ENCODE peak calls at places on chromosomes 4 and X, in seven cellular contexts. One of them, this sample, is unnamed.

GRCh38 chr4:11367371-11367770 is 61.3 kb downstream of the HS3ST1 start:
- DNase-seq in stomach: peak; percentile 59
- DNase-seq in HCT116: no peak
- DNase-seq in sigmoid colon: peak; percentile 93
- DNase-seq in transverse colon: peak; percentile 36
- DNase-seq in endothelial cell of umbilical vein: peak; percentile 7
- DNase-seq in K562: no peak
- DNase-seq in this sample: peak; percentile 27

GRCh38 chr4:132076829-132077228 is 1072.3 kb upstream of the PCDH10 start:
- DNase-seq in stomach: no peak
- DNase-seq in HCT116: no peak
- DNase-seq in sigmoid colon: no peak
- DNase-seq in transverse colon: no peak
- DNase-seq in endothelial cell of umbilical vein: no peak
- DNase-seq in K562: no peak
- DNase-seq in this sample: no peak

GRCh38 chr4:101292901-101293300 is 54.4 kb downstream of the PPP3CA start:
- DNase-seq in stomach: no peak
- DNase-seq in HCT116: no peak
- DNase-seq in sigmoid colon: no peak
- DNase-seq in transverse colon: no peak
- DNase-seq in endothelial cell of umbilical vein: no peak
- DNase-seq in K562: no peak
- DNase-seq in this sample: no peak

GRCh38 chr4:20393486-20394100 is 141.9 kb downstream of the SLIT2 start:
- DNase-seq in stomach: no peak
- DNase-seq in HCT116: no peak
- DNase-seq in sigmoid colon: no peak
- DNase-seq in transverse colon: no peak
- DNase-seq in endothelial cell of umbilical vein: no peak
- DNase-seq in K562: no peak
- DNase-seq in this sample: no peak

GRCh38 chr4:153038493-153039311 is 102.6 kb downstream of the FHDC1 start:
- DNase-seq in stomach: peak; percentile 33
- DNase-seq in HCT116: no peak
- DNase-seq in sigmoid colon: no peak
- DNase-seq in transverse colon: no peak
- DNase-seq in endothelial cell of umbilical vein: peak; percentile 15
- DNase-seq in K562: no peak
- DNase-seq in this sample: peak; percentile 62

GRCh38 chrX:104351173-104351769 is 96.5 kb upstream of the ESX1 start:
- DNase-seq in stomach: no peak
- DNase-seq in HCT116: peak; percentile 41
- DNase-seq in sigmoid colon: no peak
- DNase-seq in transverse colon: no peak
- DNase-seq in endothelial cell of umbilical vein: peak; percentile 65
- DNase-seq in K562: no peak
- DNase-seq in this sample: no peak

GRCh38 chr4:56641494-56642051 is 39.5 kb downstream of the HOPX start:
- DNase-seq in stomach: no peak
- DNase-seq in HCT116: peak; percentile 80
- DNase-seq in sigmoid colon: no peak
- DNase-seq in transverse colon: no peak
- DNase-seq in endothelial cell of umbilical vein: peak; percentile 87
- DNase-seq in K562: no peak
- DNase-seq in this sample: no peak

GRCh38 chr4:2930821-2931764 is 32.1 kb downstream of the NOP14 start:
- DNase-seq in stomach: peak; percentile 86
- DNase-seq in HCT116: no peak
- DNase-seq in sigmoid colon: no peak
- DNase-seq in transverse colon: peak; percentile 45
- DNase-seq in endothelial cell of umbilical vein: no peak
- DNase-seq in K562: no peak
- DNase-seq in this sample: peak; percentile 89

GRCh38 chrX:48076343-48076742 is 4.9 kb upstream of the ZNF630 start:
- DNase-seq in stomach: no peak
- DNase-seq in HCT116: no peak
- DNase-seq in sigmoid colon: no peak
- DNase-seq in transverse colon: no peak
- DNase-seq in endothelial cell of umbilical vein: no peak
- DNase-seq in K562: no peak
- DNase-seq in this sample: no peak

GRCh38 chr4:114911141-114911540 is 202.3 kb downstream of the NDST4 start:
- DNase-seq in stomach: no peak
- DNase-seq in HCT116: no peak
- DNase-seq in sigmoid colon: no peak
- DNase-seq in transverse colon: no peak
- DNase-seq in endothelial cell of umbilical vein: no peak
- DNase-seq in K562: no peak
- DNase-seq in this sample: no peak

GRCh38 chr4:147368948-147369347 is 111.9 kb upstream of the EDNRA start:
- DNase-seq in stomach: no peak
- DNase-seq in HCT116: no peak
- DNase-seq in sigmoid colon: no peak
- DNase-seq in transverse colon: no peak
- DNase-seq in endothelial cell of umbilical vein: no peak
- DNase-seq in K562: no peak
- DNase-seq in this sample: no peak

GRCh38 chrX:46863072-46863471 is 26.2 kb downstream of the RP2 start:
- DNase-seq in stomach: no peak
- DNase-seq in HCT116: no peak
- DNase-seq in sigmoid colon: no peak
- DNase-seq in transverse colon: no peak
- DNase-seq in endothelial cell of umbilical vein: no peak
- DNase-seq in K562: no peak
- DNase-seq in this sample: no peak

GRCh38 chr4:101277661-101278060 is 69.7 kb downstream of the PPP3CA start:
- DNase-seq in stomach: no peak
- DNase-seq in HCT116: no peak
- DNase-seq in sigmoid colon: no peak
- DNase-seq in transverse colon: no peak
- DNase-seq in endothelial cell of umbilical vein: no peak
- DNase-seq in K562: no peak
- DNase-seq in this sample: no peak

GRCh38 chr4:8656711-8657380 is 64.3 kb downstream of the CPZ start:
- DNase-seq in stomach: no peak
- DNase-seq in HCT116: no peak
- DNase-seq in sigmoid colon: peak; percentile 47
- DNase-seq in transverse colon: no peak
- DNase-seq in endothelial cell of umbilical vein: no peak
- DNase-seq in K562: no peak
- DNase-seq in this sample: no peak

GRCh38 chrX:74262472-74263209 is 41.3 kb upstream of the ZCCHC13 start:
- DNase-seq in stomach: no peak
- DNase-seq in HCT116: no peak
- DNase-seq in sigmoid colon: no peak
- DNase-seq in transverse colon: no peak
- DNase-seq in endothelial cell of umbilical vein: no peak
- DNase-seq in K562: no peak
- DNase-seq in this sample: no peak

GRCh38 chr4:106312377-106312776 is 3.6 kb downstream of the TBCK start:
- DNase-seq in stomach: no peak
- DNase-seq in HCT116: no peak
- DNase-seq in sigmoid colon: no peak
- DNase-seq in transverse colon: no peak
- DNase-seq in endothelial cell of umbilical vein: no peak
- DNase-seq in K562: no peak
- DNase-seq in this sample: no peak

DNA sequence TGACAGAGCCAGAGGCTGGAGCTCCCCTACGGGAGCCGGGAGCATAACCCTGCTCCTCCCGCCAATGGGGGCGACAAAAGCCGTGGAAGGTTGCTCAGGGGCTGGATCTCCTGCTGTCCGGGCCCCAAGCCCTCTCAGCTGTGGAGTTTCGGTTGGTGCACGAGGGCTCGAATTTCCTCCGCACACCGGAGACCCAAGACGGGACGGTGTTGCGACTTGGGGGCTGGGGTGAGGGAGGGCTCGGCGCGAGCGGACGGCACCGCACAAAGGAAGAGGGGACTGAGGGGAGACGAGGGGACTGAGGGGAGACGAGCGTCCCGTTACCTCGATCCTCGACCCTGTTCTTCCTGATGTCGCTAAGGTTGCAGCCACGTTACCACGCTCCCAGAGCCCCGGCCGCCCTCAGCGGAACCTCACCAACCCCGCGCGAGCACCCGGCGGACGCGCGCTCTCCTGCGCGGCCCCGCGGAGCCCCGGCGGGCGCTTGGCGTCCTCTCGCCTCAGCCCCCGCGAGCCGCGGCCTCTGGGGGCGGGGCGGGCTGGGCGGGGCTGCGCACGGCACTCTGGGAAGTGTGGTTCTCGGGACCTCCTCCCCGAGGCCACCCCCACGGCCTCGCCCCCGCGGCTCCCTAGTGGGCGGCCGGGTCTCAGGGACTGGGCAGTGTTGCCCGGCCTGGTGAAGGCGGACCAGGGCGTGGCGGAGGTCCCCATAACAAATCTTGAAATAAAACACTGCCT is at the start of gene KLHL8:
- DNase-seq in stomach: peak; percentile 86
- DNase-seq in HCT116: peak; percentile 49
- DNase-seq in sigmoid colon: peak; percentile 91
- DNase-seq in transverse colon: peak; percentile 90
- DNase-seq in endothelial cell of umbilical vein: peak; percentile 88
- DNase-seq in K562: peak; percentile 90
- DNase-seq in this sample: peak; percentile 90
- TF ChIP-seq CTCF in stomach: no peak
- TF ChIP-seq CTCF in HCT116: no peak
- TF ChIP-seq CTCF in sigmoid colon: no peak
- TF ChIP-seq CTCF in transverse colon: no peak
- TF ChIP-seq CTCF in endothelial cell of umbilical vein: peak; percentile 14
- TF ChIP-seq CTCF in K562: no peak
- TF ChIP-seq CTCF in this sample: no peak

GRCh38 chrX:45229348-45229747 is 28.7 kb upstream of the DIPK2B start:
- DNase-seq in stomach: no peak
- DNase-seq in HCT116: no peak
- DNase-seq in sigmoid colon: no peak
- DNase-seq in transverse colon: no peak
- DNase-seq in endothelial cell of umbilical vein: no peak
- DNase-seq in K562: no peak
- DNase-seq in this sample: peak; percentile 18

GRCh38 chrX:45233541-45233940 is 32.9 kb upstream of the DIPK2B start:
- DNase-seq in stomach: no peak
- DNase-seq in HCT116: no peak
- DNase-seq in sigmoid colon: no peak
- DNase-seq in transverse colon: no peak
- DNase-seq in endothelial cell of umbilical vein: peak; percentile 1
- DNase-seq in K562: no peak
- DNase-seq in this sample: no peak

GRCh38 chrX:45232139-45232538 is 31.5 kb upstream of the DIPK2B start:
- DNase-seq in stomach: no peak
- DNase-seq in HCT116: no peak
- DNase-seq in sigmoid colon: no peak
- DNase-seq in transverse colon: no peak
- DNase-seq in endothelial cell of umbilical vein: no peak
- DNase-seq in K562: no peak
- DNase-seq in this sample: no peak

GRCh38 chrX:45230410-45230809 is 29.7 kb upstream of the DIPK2B start:
- DNase-seq in stomach: no peak
- DNase-seq in HCT116: no peak
- DNase-seq in sigmoid colon: no peak
- DNase-seq in transverse colon: no peak
- DNase-seq in endothelial cell of umbilical vein: no peak
- DNase-seq in K562: no peak
- DNase-seq in this sample: no peak

GRCh38 chrX:45228126-45228525 is 27.4 kb upstream of the DIPK2B start:
- DNase-seq in stomach: no peak
- DNase-seq in HCT116: no peak
- DNase-seq in sigmoid colon: no peak
- DNase-seq in transverse colon: no peak
- DNase-seq in endothelial cell of umbilical vein: no peak
- DNase-seq in K562: no peak
- DNase-seq in this sample: peak; percentile 6
- TF ChIP-seq POLR2AphosphoS5 in stomach: no peak
- TF ChIP-seq POLR2AphosphoS5 in HCT116: no peak
- TF ChIP-seq POLR2AphosphoS5 in sigmoid colon: no peak
- TF ChIP-seq POLR2AphosphoS5 in transverse colon: no peak
- TF ChIP-seq POLR2AphosphoS5 in endothelial cell of umbilical vein: no peak
- TF ChIP-seq POLR2AphosphoS5 in K562: no peak
- TF ChIP-seq POLR2AphosphoS5 in this sample: no peak

DNA sequence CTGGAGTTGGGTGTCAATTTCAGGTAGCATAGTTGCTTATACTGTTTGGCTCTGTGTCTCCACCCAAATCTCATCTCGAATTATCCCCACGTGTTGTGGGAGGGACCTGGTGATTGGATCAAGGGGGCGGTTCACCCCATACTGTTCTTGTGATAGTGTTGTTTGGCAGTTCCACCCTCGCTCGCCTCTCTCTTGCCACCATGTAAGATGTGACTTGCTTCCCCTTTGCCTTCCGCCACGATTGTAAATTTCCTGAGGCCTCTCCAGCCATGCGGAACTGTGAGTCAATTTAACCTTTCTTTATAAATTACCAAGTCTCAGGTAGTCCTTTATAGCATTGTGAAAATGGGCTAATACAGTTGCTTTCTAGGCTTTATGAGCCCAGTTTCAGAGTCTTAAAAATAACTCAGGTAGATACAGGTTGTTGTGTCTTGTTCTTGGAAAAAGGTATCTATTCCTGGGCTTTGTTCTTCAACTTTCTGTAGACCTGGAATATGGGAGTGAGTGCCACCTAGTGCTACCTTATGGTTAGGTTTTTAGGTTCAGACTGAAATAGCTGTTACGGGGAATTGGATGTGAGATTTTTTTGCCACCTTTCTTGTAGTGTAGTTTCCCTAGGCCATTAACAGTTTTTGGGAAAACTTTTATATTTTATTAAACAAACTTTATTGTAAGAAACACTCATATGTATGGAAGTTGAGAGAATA is 15.6 kb downstream of the PGK1 start:
- DNase-seq in stomach: no peak
- DNase-seq in HCT116: no peak
- DNase-seq in sigmoid colon: no peak
- DNase-seq in transverse colon: no peak
- DNase-seq in endothelial cell of umbilical vein: peak; percentile 1
- DNase-seq in K562: no peak
- DNase-seq in this sample: no peak
- TF ChIP-seq CTCF in stomach: no peak
- TF ChIP-seq CTCF in HCT116: peak; percentile 38
- TF ChIP-seq CTCF in sigmoid colon: no peak
- TF ChIP-seq CTCF in transverse colon: no peak
- TF ChIP-seq CTCF in endothelial cell of umbilical vein: no peak
- TF ChIP-seq CTCF in K562: no peak
- TF ChIP-seq CTCF in this sample: peak; percentile 6

DNA sequence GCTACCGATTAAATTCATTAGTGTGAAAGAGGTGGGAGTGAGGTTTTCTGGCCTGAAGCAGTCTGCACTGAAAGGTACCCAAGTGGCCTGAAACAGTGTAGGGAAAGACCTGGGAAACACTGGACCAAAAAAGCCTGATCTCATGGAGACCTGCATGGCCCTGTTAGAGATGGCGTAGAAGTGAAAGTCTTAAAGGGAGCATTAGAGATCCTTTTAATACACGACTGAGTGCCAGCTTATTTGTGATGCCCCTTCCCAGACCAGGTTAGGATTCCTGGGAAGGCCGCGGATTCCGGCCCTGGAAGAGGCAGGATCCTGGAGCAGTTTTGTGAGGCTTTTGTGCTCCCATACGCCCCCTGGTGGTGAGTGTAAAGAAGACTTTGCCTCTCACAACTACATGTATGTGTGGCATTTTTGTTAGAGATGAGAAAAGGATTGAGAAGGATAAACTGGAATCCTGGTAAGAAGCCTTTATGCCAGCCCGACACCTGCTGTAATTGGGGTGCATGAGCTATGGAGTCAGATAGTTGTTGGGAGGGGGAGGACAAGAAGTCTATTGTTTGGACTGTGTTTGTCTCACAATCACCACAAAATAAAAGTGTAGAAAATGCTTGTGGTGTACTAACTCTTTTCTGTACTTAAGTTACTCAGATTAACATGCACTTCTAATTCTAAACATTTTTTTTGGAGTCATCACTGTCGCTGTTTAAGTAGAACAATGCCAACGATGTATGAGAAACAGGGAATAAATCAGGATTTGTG is 54.0 kb downstream of the JADE1 start:
- DNase-seq in stomach: peak; percentile 75
- DNase-seq in HCT116: peak; percentile 42
- DNase-seq in sigmoid colon: peak; percentile 88
- DNase-seq in transverse colon: peak; percentile 77
- DNase-seq in endothelial cell of umbilical vein: peak; percentile 81
- DNase-seq in K562: peak; percentile 65
- DNase-seq in this sample: no peak
- TF ChIP-seq POLR2AphosphoS5 in stomach: peak; percentile 49
- TF ChIP-seq POLR2AphosphoS5 in HCT116: no peak
- TF ChIP-seq POLR2AphosphoS5 in sigmoid colon: no peak
- TF ChIP-seq POLR2AphosphoS5 in transverse colon: no peak
- TF ChIP-seq POLR2AphosphoS5 in endothelial cell of umbilical vein: no peak
- TF ChIP-seq POLR2AphosphoS5 in K562: peak; percentile 25
- TF ChIP-seq POLR2AphosphoS5 in this sample: peak; percentile 18